ENCODE peak calls at places on chromosome 22, in four cellular contexts. X is fibroblast of lung, A is PC-3, S is HCT116. G is an unnamed sample. For H3K79me2, the result is how much of the 10 kb centered on the place peaks cover.

GRCh38 chr22:48369789-48370507 is 1457.7 kb downstream of the BRD1 start:
- DNase-seq in X (no peak), A (no peak), S (no peak), G (no peak)

GRCh38 chr22:37023743-37024338 is 4.3 kb downstream of the MPST start:
- DNase-seq in A (no peak), S (no peak), X (no peak), G (no peak)

GRCh38 chr22:17675584-17675983 is 37.0 kb downstream of the BCL2L13 start:
- DNase-seq in A (no peak), X (no peak), S (no peak), G (no peak)

GRCh38 chr22:49084203-49084602 is 743.5 kb downstream of the BRD1 start:
- DNase-seq in S (peak), X (no peak), A (peak), G (no peak)

GRCh38 chr22:20488946-20489345 is 6.6 kb downstream of the KLHL22 start:
- DNase-seq in S (no peak), A (no peak), X (no peak), G (no peak)

GRCh38 chr22:23180893-23181762 is 819 bp downstream of the BCR start:
- DNase-seq in S (no peak), X (no peak), A (peak), G (no peak)

GRCh38 chr22:27791494-27792241 is 9.9 kb downstream of the MN1 start:
- DNase-seq in X (no peak), S (no peak), A (no peak), G (no peak)

GRCh38 chr22:38271927-38272372 is 860 bp downstream of the TMEM184B start:
- DNase-seq in A (peak), S (no peak), X (no peak), G (peak)

GRCh38 chr22:48715511-48715910 is 1112.2 kb downstream of the BRD1 start:
- DNase-seq in X (no peak), S (no peak), A (no peak), G (no peak)

GRCh38 chr22:17868771-17869170 is 94.5 kb upstream of the BID start:
- DNase-seq in S (no peak), A (no peak), X (no peak), G (no peak)

GRCh38 chr22:36658900-36659299 is 44.7 kb downstream of the CACNG2 start:
- DNase-seq in S (no peak), A (peak), X (peak), G (peak)

GRCh38 chr22:22817468-22818201 is 70.0 kb upstream of the IGLL5 start:
- DNase-seq in S (no peak), X (no peak), A (no peak), G (no peak)

GRCh38 chr22:45317551-45318167 is 7.9 kb downstream of the FAM118A start:
- DNase-seq in A (peak), S (no peak), X (peak), G (no peak)
- H3K79me2 ChIP-seq in A (half or more), S (half or more), X (under half), G (half or more)

GRCh38 chr22:41682033-41682807 is 6.4 kb downstream of the SNU13 start:
- DNase-seq in S (peak), A (peak), X (peak), G (peak)
- H3K79me2 ChIP-seq in S (half or more), A (half or more), X (half or more), G (half or more)

GRCh38 chr22:26479792-26480610 is 3.6 kb downstream of the HPS4 start:
- DNase-seq in S (no peak), A (peak), X (no peak), G (no peak)
- H3K79me2 ChIP-seq in S (under half), A (under half), X (under half), G (under half)

DNA sequence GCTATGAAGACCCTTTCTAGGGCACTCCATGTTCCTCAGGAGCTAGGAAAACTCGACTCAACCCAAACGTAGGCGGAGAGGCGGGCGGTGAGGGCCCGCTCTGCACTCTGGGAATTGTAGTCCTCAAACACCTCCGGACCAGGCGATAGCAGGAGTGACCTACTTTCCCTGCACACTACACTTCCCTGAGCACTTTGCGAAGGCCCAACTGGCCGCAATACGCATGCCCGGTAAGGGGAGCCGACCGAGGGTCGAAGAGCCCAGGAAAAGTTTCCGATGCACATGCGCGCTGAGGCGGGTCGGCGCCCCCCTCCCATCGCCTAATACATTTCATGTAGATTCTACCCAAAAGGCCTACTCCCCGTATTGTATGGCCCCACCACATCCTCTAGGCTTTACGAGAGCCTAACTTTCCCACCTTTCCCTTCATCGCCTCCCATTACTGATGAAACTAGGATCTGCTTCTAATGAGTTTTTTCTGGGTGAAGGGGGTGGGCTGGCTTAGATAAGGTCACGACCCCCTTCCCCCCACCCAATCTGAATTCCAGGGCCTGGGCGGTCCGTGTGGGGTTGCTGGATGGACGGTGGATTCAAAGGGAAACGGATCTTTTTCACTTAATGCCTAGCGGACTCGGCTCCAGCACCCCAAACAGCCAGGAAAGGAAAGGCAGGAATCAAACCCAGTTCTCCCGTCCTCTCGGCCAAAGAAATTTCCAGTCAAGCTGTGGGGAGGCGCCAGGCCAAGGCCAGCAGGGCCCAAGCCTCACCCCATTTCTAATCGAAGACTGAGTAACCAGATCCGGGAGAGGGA is 2.0 kb downstream of the TOB2 start:
- DNase-seq in A (peak), X (peak), S (peak), G (peak)
- H3K79me2 ChIP-seq in A (half or more), X (half or more), S (half or more), G (half or more)

DNA sequence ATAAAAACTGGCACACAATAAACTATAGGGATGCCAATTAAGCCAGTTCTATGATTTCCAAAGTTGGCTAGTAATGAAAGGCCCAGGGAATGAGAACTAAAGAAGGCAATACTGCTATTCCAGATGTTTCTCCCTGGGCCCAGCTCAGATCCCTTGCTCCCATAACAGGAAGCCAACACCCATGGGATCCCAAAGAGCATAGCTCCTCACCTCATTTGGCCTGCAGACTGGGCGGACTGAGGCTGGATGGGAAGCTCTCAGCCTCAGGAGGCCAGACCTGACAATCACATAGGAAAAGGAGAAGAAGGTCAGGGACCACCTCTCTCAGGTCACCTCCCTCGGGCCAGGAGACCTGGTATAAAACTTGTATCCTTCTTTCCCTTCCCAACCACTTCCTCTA is 5.3 kb downstream of the TBC1D10A start:
- DNase-seq in S (no peak), A (no peak), X (no peak), G (no peak)
- H3K79me2 ChIP-seq in S (under half), A (half or more), X (under half), G (half or more)

DNA sequence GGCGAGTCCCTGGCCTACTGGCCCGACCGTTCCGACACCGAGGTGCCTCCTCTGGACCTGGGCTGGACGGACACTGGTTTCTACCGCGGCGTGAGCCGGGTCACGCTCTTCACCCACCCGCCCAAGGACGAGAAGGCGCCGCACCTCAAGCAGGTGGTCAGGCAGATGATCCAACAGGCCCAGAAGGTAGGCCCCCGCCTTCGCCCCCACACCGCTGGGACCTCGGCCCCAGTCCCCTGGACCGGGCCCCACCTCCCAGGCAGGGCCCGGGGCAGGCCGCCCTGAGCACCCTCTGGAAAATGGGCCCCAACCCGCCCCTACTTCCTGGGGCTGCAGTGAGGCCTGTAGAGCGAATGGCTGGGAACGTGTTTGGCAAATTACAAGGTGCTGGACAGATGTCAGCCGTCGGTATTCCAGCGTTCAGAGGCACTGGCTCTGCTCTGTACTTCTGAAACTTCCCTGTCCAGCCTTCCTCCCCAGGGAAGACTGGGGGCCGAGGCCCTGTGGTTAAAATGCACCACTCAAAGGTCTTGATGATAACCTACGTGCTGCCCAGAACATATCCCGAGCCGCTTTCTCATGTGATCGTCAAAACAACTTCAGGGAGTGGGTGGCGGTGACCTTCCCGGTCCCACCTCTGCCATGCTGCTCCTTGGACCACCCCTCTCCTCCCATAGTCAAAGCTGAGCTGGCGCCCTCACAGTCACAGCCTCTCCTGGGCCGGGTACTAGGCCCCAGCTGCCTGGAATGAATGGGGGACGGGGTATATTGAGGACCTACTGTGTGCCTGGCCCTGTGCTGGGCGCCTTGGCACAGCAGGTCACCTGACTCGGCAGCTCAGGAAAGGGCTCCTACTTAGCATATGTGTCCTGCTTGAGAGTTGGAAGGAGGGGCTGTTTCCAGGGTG is 845 bp downstream of the FAM83F start:
- DNase-seq in S (no peak), X (no peak), A (no peak), G (no peak)
- H3K79me2 ChIP-seq in S (half or more), X (under half), A (under half), G (under half)

DNA sequence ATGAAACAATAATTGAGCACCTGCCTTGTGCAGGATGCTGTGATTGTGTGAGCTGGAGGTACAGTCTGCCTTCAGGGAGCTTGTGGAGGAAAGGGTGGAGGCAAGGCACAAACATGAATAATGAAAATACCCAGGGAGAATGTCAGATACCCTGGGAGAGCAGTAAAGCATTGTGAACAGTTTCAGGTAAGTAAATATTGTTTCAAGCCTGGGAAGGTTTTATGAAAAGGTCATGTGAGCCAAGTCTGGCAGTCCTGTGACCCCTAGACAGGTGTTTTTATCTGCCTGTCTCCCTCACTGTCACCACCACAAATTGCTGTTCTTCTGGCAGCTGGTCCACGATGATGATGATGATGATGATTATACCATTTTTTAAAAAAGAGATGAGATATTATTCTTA is 32.0 kb downstream of the SPECC1L start:
- DNase-seq in S (no peak), X (no peak), A (no peak), G (peak)
- H3K79me2 ChIP-seq in S (half or more), X (under half), A (under half), G (half or more)

DNA sequence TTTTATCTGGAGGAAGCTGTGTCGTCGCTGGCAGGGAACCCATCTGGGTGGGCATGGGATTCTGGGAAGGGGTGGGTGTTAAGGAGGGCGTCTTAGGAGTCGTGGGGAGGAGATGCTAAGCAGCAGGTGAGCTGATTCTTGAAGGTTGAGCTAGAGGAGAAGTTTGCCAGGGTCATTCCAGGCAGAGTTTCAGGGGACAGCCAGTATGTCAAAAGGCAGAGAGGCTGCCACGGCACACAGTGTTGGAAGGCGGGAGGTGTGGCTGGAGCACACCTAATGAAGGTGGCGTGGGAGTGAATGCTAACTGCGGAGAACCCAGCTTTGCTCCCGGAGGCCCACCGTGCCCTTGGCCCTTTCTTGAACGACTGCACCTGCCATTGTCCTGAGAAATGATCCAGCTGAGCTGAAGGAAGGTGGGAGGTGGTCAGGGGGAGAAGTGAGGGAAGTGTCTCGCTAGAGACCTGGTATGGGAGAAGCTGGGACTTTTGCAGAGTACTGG is 1.3 kb downstream of the FAM118A start:
- DNase-seq in S (no peak), A (no peak), X (no peak), G (no peak)
- H3K79me2 ChIP-seq in S (half or more), A (half or more), X (under half), G (half or more)

GRCh38 chr22:41674941-41675340 is 13.7 kb downstream of the SNU13 start:
- DNase-seq in A (no peak), S (no peak), X (no peak), G (no peak)
- H3K79me2 ChIP-seq in A (under half), S (half or more), X (under half), G (half or more)

GRCh38 chr22:35257002-35257320 is 332 bp upstream of the HMGXB4 start:
- DNase-seq in A (no peak), S (no peak), X (no peak), G (no peak)
- H3K79me2 ChIP-seq in A (under half), S (under half), X (under half), G (under half)